ENCODE peak calls at places on chromosomes 16 and 17, in eight cellular contexts. F, K, R, W, Y, T, M and U are unnamed samples.

GRCh38 chr16:16780588-16780987 is 401.6 kb downstream of the NPIPA7 start:
- DNase-seq in F (peak), K (no peak), R (no peak), W (peak), Y (no peak), T (no peak), M (no peak), U (no peak)

GRCh38 chr17:17412331-17412730 is 64.5 kb upstream of the MED9 start:
- DNase-seq in F (no peak), K (no peak), R (no peak), W (no peak), Y (no peak), T (no peak), M (no peak), U (no peak)

GRCh38 chr16:30076276-30076791 is 540 bp downstream of the PPP4C start:
- DNase-seq in F (no peak), K (no peak), R (no peak), W (no peak), Y (no peak), T (no peak), M (no peak), U (no peak)

GRCh38 chr16:27473101-27473900 is 71.3 kb downstream of the IL21R start:
- DNase-seq in F (no peak), K (no peak), R (no peak), W (no peak), Y (no peak), T (no peak), M (no peak), U (no peak)

GRCh38 chr17:35645923-35646322 is 58.8 kb downstream of the AP2B1 start:
- DNase-seq in F (no peak), K (no peak), R (no peak), W (no peak), Y (no peak), T (no peak), M (no peak), U (no peak)

GRCh38 chr16:27287051-27287811 is 18.7 kb upstream of the NSMCE1 start:
- DNase-seq in F (no peak), K (no peak), R (no peak), W (no peak), Y (no peak), T (no peak), M (no peak), U (no peak)

GRCh38 chr16:9195301-9195700 is 103.9 kb downstream of the HAPSTR1 start:
- DNase-seq in F (no peak), K (no peak), R (no peak), W (no peak), Y (no peak), T (no peak), M (no peak), U (no peak)

GRCh38 chr17:17391575-17392370 is 85.0 kb upstream of the MED9 start:
- DNase-seq in F (peak), K (no peak), R (peak), W (peak), Y (no peak), T (no peak), M (no peak), U (no peak)

GRCh38 chr17:79907855-79908254 is 68.6 kb upstream of the CBX4 start:
- DNase-seq in F (no peak), K (no peak), R (no peak), W (peak), Y (no peak), T (no peak), M (no peak), U (no peak)

GRCh38 chr16:71723537-71724319 is 773 bp downstream of the PHLPP2 start:
- DNase-seq in F (peak), K (peak), R (no peak), W (peak), Y (peak), T (peak), M (peak), U (peak)

GRCh38 chr17:17079761-17080160 is 37.5 kb downstream of the MPRIP start:
- DNase-seq in F (no peak), K (no peak), R (no peak), W (no peak), Y (no peak), T (no peak), M (no peak), U (no peak)

GRCh38 chr16:29824589-29825144 is 4.4 kb downstream of the MVP start:
- DNase-seq in F (no peak), K (peak), R (no peak), W (no peak), Y (no peak), T (no peak), M (no peak), U (no peak)

GRCh38 chr16:51393381-51394005 is 242.4 kb upstream of the SALL1 start:
- DNase-seq in F (no peak), K (no peak), R (no peak), W (no peak), Y (no peak), T (no peak), M (no peak), U (no peak)

GRCh38 chr17:82294086-82294773 is 20.7 kb upstream of the CSNK1D start:
- DNase-seq in F (no peak), K (no peak), R (no peak), W (no peak), Y (no peak), T (no peak), M (no peak), U (no peak)

GRCh38 chr17:66829386-66829864 is 5.5 kb upstream of the CACNG5 start:
- DNase-seq in F (peak), K (no peak), R (no peak), W (peak), Y (no peak), T (no peak), M (peak), U (no peak)

GRCh38 chr17:42814633-42815399 is 9.3 kb downstream of the BECN1 start:
- DNase-seq in F (no peak), K (no peak), R (no peak), W (no peak), Y (no peak), T (no peak), M (no peak), U (no peak)

GRCh38 chr16:82470506-82471196 is 156.1 kb upstream of the CDH13 start:
- DNase-seq in F (no peak), K (no peak), R (no peak), W (no peak), Y (no peak), T (no peak), M (peak), U (no peak)

GRCh38 chr17:10871914-10872313 is 34.0 kb upstream of the PIRT start:
- DNase-seq in F (no peak), K (no peak), R (no peak), W (no peak), Y (no peak), T (no peak), M (no peak), U (no peak)

GRCh38 chr16:49849709-49850108 is 6.2 kb downstream of the ZNF423 start:
- DNase-seq in F (no peak), K (no peak), R (no peak), W (no peak), Y (no peak), T (no peak), M (no peak), U (no peak)

GRCh38 chr17:13036776-13037175 is 18.9 kb upstream of the ELAC2 start:
- DNase-seq in F (no peak), K (no peak), R (no peak), W (no peak), Y (no peak), T (no peak), M (no peak), U (no peak)

GRCh38 chr17:59762022-59762825 is 54.8 kb downstream of the VMP1 start:
- DNase-seq in F (no peak), K (no peak), R (no peak), W (no peak), Y (peak), T (no peak), M (no peak), U (no peak)

GRCh38 chr16:87132361-87133014 is 184.7 kb downstream of the C16orf95 start:
- DNase-seq in F (no peak), K (no peak), R (no peak), W (no peak), Y (peak), T (no peak), M (peak), U (no peak)

GRCh38 chr17:1217030-1217429 is 37.2 kb upstream of the ABR start:
- DNase-seq in F (no peak), K (no peak), R (no peak), W (no peak), Y (no peak), T (no peak), M (no peak), U (no peak)

GRCh38 chr17:29592850-29593545 is at the start of gene ANKRD13B:
- DNase-seq in F (peak), K (no peak), R (no peak), W (peak), Y (no peak), T (peak), M (no peak), U (no peak)

GRCh38 chr16:30757316-30757715 is 4.5 kb downstream of the CFAP119 start:
- DNase-seq in F (no peak), K (no peak), R (no peak), W (no peak), Y (no peak), T (no peak), M (no peak), U (no peak)

GRCh38 chr17:80790021-80790765 is 201.4 kb upstream of the CHMP6 start:
- DNase-seq in F (no peak), K (no peak), R (peak), W (no peak), Y (no peak), T (no peak), M (no peak), U (no peak)

GRCh38 chr17:63474914-63475460 is 1.9 kb upstream of the ACE start:
- DNase-seq in F (no peak), K (no peak), R (no peak), W (no peak), Y (no peak), T (no peak), M (no peak), U (no peak)

GRCh38 chr16:21663889-21664647 is at the start of gene OTOA:
- DNase-seq in F (peak), K (no peak), R (no peak), W (no peak), Y (no peak), T (peak), M (no peak), U (no peak)

GRCh38 chr16:60203525-60204124 is 1469.5 kb upstream of the GOT2 start:
- DNase-seq in F (peak), K (peak), R (no peak), W (no peak), Y (no peak), T (peak), M (no peak), U (no peak)

GRCh38 chr16:19071811-19072777 is 4.7 kb downstream of the COQ7 start:
- DNase-seq in F (peak), K (peak), R (no peak), W (peak), Y (peak), T (peak), M (peak), U (peak)

GRCh38 chr16:75506567-75506966 is 11.3 kb upstream of the CHST6 start:
- DNase-seq in F (no peak), K (peak), R (no peak), W (no peak), Y (peak), T (no peak), M (peak), U (peak)

GRCh38 chr17:2063306-2064146 is 8.6 kb downstream of the HIC1 start:
- DNase-seq in F (no peak), K (no peak), R (no peak), W (no peak), Y (no peak), T (no peak), M (no peak), U (no peak)

GRCh38 chr17:17361543-17362511 is 58.7 kb downstream of the NT5M start:
- DNase-seq in F (no peak), K (no peak), R (no peak), W (no peak), Y (no peak), T (peak), M (no peak), U (no peak)

GRCh38 chr17:64171041-64171440 is 41.1 kb upstream of the ERN1 start:
- DNase-seq in F (no peak), K (no peak), R (no peak), W (no peak), Y (no peak), T (no peak), M (no peak), U (no peak)

GRCh38 chr16:3774819-3775218 is 57.5 kb upstream of the TRAP1 start:
- DNase-seq in F (no peak), K (no peak), R (no peak), W (no peak), Y (no peak), T (no peak), M (no peak), U (no peak)

GRCh38 chr17:74643826-74644225 is 20.3 kb upstream of the CD300E start:
- DNase-seq in F (no peak), K (no peak), R (no peak), W (no peak), Y (no peak), T (no peak), M (no peak), U (no peak)

GRCh38 chr17:74641949-74642298 is 18.4 kb upstream of the CD300E start:
- DNase-seq in F (no peak), K (no peak), R (no peak), W (no peak), Y (no peak), T (no peak), M (no peak), U (no peak)

GRCh38 chr17:74642995-74643394 is 19.5 kb upstream of the CD300E start:
- DNase-seq in F (no peak), K (no peak), R (no peak), W (no peak), Y (no peak), T (no peak), M (no peak), U (no peak)

GRCh38 chr17:74641224-74641948 is 17.8 kb upstream of the CD300E start:
- DNase-seq in F (no peak), K (no peak), R (peak), W (no peak), Y (no peak), T (no peak), M (no peak), U (no peak)

GRCh38 chr17:74642556-74642955 is 19.0 kb upstream of the CD300E start:
- DNase-seq in F (no peak), K (no peak), R (no peak), W (no peak), Y (no peak), T (no peak), M (no peak), U (no peak)
- TF ChIP-seq REST in F (no peak), K (no peak), R (no peak), W (no peak), Y (no peak), T (no peak), M (no peak), U (no peak)

GRCh38 chr17:8125196-8125946 is 1.5 kb upstream of the HES7 start:
- DNase-seq in F (peak), K (peak), R (peak), W (peak), Y (peak), T (peak), M (peak), U (no peak)
- TF ChIP-seq REST in F (no peak), K (peak), R (no peak), W (no peak), Y (no peak), T (peak), M (no peak), U (no peak)

GRCh38 chr17:7930841-7931631 is 710 bp downstream of the TRAPPC1 start:
- DNase-seq in F (peak), K (peak), R (no peak), W (no peak), Y (no peak), T (no peak), M (no peak), U (no peak)
- TF ChIP-seq REST in F (no peak), K (no peak), R (no peak), W (no peak), Y (no peak), T (no peak), M (no peak), U (no peak)

DNA sequence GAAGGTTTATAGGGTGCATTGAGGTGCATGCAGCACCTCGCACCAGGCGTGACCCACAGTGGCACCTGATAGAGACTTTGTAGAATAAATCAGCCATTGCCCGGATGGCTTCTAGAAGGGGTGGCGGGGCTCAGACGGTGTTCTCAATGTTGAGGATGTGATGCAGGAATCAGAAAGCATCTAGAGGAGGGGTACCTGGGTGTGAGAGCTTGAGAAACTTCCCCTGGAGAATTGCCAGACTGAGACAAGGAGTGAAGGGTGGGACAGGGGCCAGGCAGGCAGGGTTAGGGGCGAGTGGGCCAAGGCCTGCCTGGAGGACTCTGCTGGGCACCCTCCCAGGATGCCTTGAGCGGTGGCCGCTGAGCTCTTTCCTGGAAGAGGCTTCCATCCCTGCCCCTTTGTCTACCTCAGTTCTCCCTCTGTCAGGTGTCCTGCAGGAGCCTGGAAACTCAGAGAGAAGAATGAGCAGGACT is 9.3 kb upstream of the ADGRG1 start:
- DNase-seq in F (no peak), K (no peak), R (no peak), W (no peak), Y (no peak), T (no peak), M (no peak), U (no peak)
- TF ChIP-seq REST in F (no peak), K (no peak), R (no peak), W (no peak), Y (no peak), T (no peak), M (no peak), U (no peak)

DNA sequence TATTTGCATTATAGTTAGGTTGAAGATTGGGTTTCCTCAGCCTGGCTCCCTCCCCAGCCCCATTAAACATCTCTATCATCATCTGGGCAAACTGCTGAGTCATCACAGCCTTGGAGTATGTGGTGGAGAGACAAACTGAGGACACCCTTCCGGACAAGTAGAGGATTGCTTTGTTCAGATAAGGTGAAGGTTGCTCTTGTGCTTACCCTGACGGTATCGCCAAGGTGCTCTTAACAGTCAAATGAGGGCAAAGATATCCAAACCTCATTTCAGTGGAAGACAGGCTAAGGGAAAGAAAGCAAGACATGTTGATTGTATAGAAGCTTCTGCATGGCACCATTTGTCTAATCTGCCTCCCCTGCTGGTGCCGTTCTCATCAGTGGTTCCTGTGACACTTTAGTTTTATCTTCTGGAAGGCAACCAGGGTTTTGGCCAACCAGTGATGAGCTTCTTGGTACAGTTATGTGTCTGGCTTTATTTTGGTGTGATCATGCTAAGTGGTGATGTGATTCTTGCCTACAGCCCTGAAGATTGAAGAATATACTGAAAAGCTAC is 56.9 kb upstream of the LGALS9 start:
- DNase-seq in F (peak), K (no peak), R (no peak), W (peak), Y (no peak), T (no peak), M (no peak), U (no peak)
- TF ChIP-seq REST in F (no peak), K (no peak), R (no peak), W (no peak), Y (no peak), T (no peak), M (no peak), U (no peak)

GRCh38 chr17:30952645-30953393 is 18.0 kb upstream of the RNF135 start:
- DNase-seq in F (no peak), K (no peak), R (no peak), W (no peak), Y (no peak), T (no peak), M (no peak), U (no peak)
- TF ChIP-seq REST in F (no peak), K (no peak), R (no peak), W (no peak), Y (no peak), T (no peak), M (no peak), U (no peak)

GRCh38 chr16:592518-593306 is 2.8 kb downstream of the RAB40C start:
- DNase-seq in F (no peak), K (no peak), R (no peak), W (no peak), Y (no peak), T (no peak), M (peak), U (peak)
- TF ChIP-seq REST in F (no peak), K (no peak), R (no peak), W (no peak), Y (no peak), T (no peak), M (no peak), U (peak)

DNA sequence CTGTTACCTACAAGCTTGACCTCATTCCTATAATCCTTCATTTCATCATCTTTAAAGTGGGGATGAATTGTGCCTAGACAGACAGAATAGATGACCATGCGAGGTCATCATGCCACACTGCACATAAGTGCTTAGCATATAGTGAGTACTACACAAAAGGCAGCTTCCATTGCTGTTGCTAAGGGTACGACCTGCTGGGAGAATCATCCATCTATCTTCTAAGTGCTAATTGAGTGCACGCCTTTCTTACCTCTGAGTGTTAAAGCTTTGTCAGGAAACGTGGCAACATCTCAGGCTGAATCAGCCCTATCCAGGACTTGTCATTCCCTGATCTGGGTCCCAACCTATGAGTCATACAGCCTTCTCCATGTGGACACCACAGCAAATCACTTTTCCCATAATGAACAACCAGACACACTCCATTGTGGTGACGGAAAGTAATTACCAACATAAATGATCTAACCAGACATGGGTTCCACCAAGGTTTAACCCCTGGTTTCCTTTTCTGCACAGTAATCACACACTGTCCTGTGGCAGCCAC is 201.1 kb upstream of the MAF start:
- DNase-seq in F (no peak), K (no peak), R (no peak), W (no peak), Y (no peak), T (no peak), M (no peak), U (no peak)
- TF ChIP-seq REST in F (no peak), K (no peak), R (no peak), W (no peak), Y (no peak), T (no peak), M (no peak), U (no peak)

DNA sequence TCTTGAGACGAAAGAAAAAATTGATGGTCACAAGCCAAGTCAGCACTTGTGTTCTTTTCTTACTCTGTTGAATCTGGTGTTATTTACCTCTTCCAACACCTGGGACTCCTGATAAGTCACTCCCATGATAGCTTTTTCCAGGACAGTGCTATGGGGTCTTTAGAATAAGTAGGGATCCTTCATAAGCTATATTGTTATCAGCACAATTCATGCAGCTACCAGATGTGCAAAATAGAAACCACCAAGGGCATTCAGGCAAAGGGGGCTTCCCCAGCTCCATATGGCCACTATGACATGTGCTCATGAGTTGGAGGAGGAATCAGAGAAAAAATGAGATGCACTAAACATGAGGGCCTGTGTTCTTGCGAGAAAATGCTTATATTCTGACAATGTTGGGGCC is 9.5 kb upstream of the SKAP1 start:
- DNase-seq in F (no peak), K (no peak), R (no peak), W (peak), Y (no peak), T (no peak), M (no peak), U (no peak)
- TF ChIP-seq REST in F (no peak), K (no peak), R (no peak), W (no peak), Y (no peak), T (no peak), M (no peak), U (no peak)

GRCh38 chr16:67926181-67926742 is 5.4 kb downstream of the CTRL start:
- DNase-seq in F (peak), K (no peak), R (no peak), W (no peak), Y (no peak), T (no peak), M (no peak), U (no peak)
- TF ChIP-seq REST in F (no peak), K (no peak), R (no peak), W (no peak), Y (no peak), T (no peak), M (no peak), U (no peak)